ENCODE peak calls at places on chromosomes 11 and 22, in ten cellular contexts. N, W, J, X, G, O, A, R, Z and I are unnamed samples.

GRCh38 chr11:44693654-44694119 is 33.1 kb upstream of the TSPAN18 start:
- DNase-seq in N (peak), W (no peak), J (no peak), X (no peak), G (no peak), O (no peak), A (no peak), R (no peak), Z (no peak), I (no peak)

GRCh38 chr11:206516-207212 is 535 bp downstream of the BET1L start:
- DNase-seq in N (peak), W (no peak), J (peak), X (no peak), G (no peak), O (no peak), A (peak), R (no peak), Z (no peak), I (no peak)

GRCh38 chr22:47107431-47107830 is 345.0 kb downstream of the TBC1D22A start:
- DNase-seq in N (no peak), W (no peak), J (no peak), X (no peak), G (no peak), O (no peak), A (no peak), R (peak), Z (no peak), I (no peak)

GRCh38 chr11:42901084-42901483 is 410.7 kb upstream of the API5 start:
- DNase-seq in N (no peak), W (no peak), J (no peak), X (no peak), G (no peak), O (no peak), A (no peak), R (no peak), Z (no peak), I (no peak)

GRCh38 chr11:122893131-122893530 is 10.6 kb downstream of the JHY start:
- DNase-seq in N (no peak), W (no peak), J (no peak), X (no peak), G (no peak), O (no peak), A (no peak), R (no peak), Z (no peak), I (no peak)

GRCh38 chr11:24496728-24497396 is at the start of gene LUZP2:
- DNase-seq in N (peak), W (peak), J (no peak), X (no peak), G (peak), O (no peak), A (peak), R (peak), Z (peak), I (peak)

GRCh38 chr22:30288414-30289125 is 735 bp downstream of the CASTOR1 start:
- DNase-seq in N (no peak), W (no peak), J (no peak), X (no peak), G (no peak), O (no peak), A (no peak), R (no peak), Z (no peak), I (no peak)

GRCh38 chr11:20647976-20648565 is 21.3 kb upstream of the NELL1 start:
- DNase-seq in N (peak), W (peak), J (peak), X (no peak), G (peak), O (peak), A (no peak), R (peak), Z (peak), I (no peak)

GRCh38 chr11:119486016-119486415 is 63.0 kb upstream of the THY1 start:
- DNase-seq in N (no peak), W (no peak), J (no peak), X (no peak), G (no peak), O (no peak), A (no peak), R (no peak), Z (no peak), I (no peak)

GRCh38 chr11:126304457-126305072 is 705 bp downstream of the DCPS start:
- DNase-seq in N (no peak), W (no peak), J (peak), X (no peak), G (no peak), O (no peak), A (no peak), R (no peak), Z (no peak), I (no peak)

GRCh38 chr22:47270463-47271135 is 508.1 kb downstream of the TBC1D22A start:
- DNase-seq in N (no peak), W (no peak), J (no peak), X (no peak), G (no peak), O (no peak), A (no peak), R (no peak), Z (no peak), I (no peak)

GRCh38 chr22:38081941-38082828 is 1.8 kb downstream of the SLC16A8 start:
- DNase-seq in N (no peak), W (no peak), J (peak), X (no peak), G (no peak), O (no peak), A (peak), R (no peak), Z (no peak), I (no peak)

GRCh38 chr11:63405114-63405513 is 35.5 kb downstream of the SLC22A9 start:
- DNase-seq in N (no peak), W (no peak), J (no peak), X (no peak), G (no peak), O (no peak), A (no peak), R (no peak), Z (no peak), I (no peak)

GRCh38 chr11:35165416-35166368 is 26.7 kb downstream of the CD44 start:
- DNase-seq in N (no peak), W (peak), J (peak), X (peak), G (no peak), O (no peak), A (no peak), R (no peak), Z (no peak), I (no peak)

GRCh38 chr11:125262825-125263218 is 98.3 kb downstream of the PKNOX2 start:
- DNase-seq in N (peak), W (no peak), J (no peak), X (no peak), G (no peak), O (no peak), A (peak), R (no peak), Z (no peak), I (no peak)

GRCh38 chr11:5204787-5205186 is 4.3 kb upstream of the OR51V1 start:
- DNase-seq in N (peak), W (peak), J (peak), X (no peak), G (no peak), O (no peak), A (no peak), R (peak), Z (peak), I (no peak)

GRCh38 chr22:39299829-39300178 is 19.6 kb downstream of the RPL3 start:
- DNase-seq in N (no peak), W (no peak), J (peak), X (no peak), G (no peak), O (no peak), A (peak), R (no peak), Z (no peak), I (no peak)

GRCh38 chr22:20040801-20041200 is 19.9 kb downstream of the TANGO2 start:
- DNase-seq in N (no peak), W (no peak), J (no peak), X (no peak), G (no peak), O (no peak), A (no peak), R (no peak), Z (no peak), I (no peak)

GRCh38 chr11:440065-441042 is 1.5 kb downstream of the ANO9 start:
- DNase-seq in N (no peak), W (no peak), J (peak), X (no peak), G (no peak), O (no peak), A (peak), R (no peak), Z (no peak), I (no peak)

GRCh38 chr11:65425105-65425970 is 2.7 kb downstream of the NEAT1 start:
- DNase-seq in N (no peak), W (no peak), J (peak), X (peak), G (no peak), O (no peak), A (no peak), R (no peak), Z (no peak), I (no peak)

GRCh38 chr22:17994424-17995108 is 29.8 kb downstream of the MICAL3 start:
- DNase-seq in N (no peak), W (no peak), J (no peak), X (no peak), G (no peak), O (no peak), A (no peak), R (no peak), Z (no peak), I (no peak)

GRCh38 chr22:20391222-20391621 is 2.7 kb upstream of the ZNF74 start:
- DNase-seq in N (no peak), W (no peak), J (no peak), X (no peak), G (no peak), O (no peak), A (no peak), R (no peak), Z (no peak), I (no peak)

GRCh38 chr11:12683857-12684256 is 9.6 kb downstream of the TEAD1 start:
- DNase-seq in N (no peak), W (no peak), J (no peak), X (no peak), G (no peak), O (no peak), A (no peak), R (no peak), Z (no peak), I (no peak)

GRCh38 chr11:612201-612960 is 3.4 kb downstream of the IRF7 start:
- DNase-seq in N (no peak), W (no peak), J (no peak), X (no peak), G (no peak), O (no peak), A (no peak), R (peak), Z (no peak), I (no peak)

GRCh38 chr11:69888671-69889076 is 69.5 kb upstream of the FGF3 start:
- DNase-seq in N (peak), W (peak), J (peak), X (peak), G (peak), O (peak), A (no peak), R (peak), Z (peak), I (no peak)

GRCh38 chr22:39553429-39553828 is 17.1 kb upstream of the CACNA1I start:
- DNase-seq in N (no peak), W (no peak), J (no peak), X (no peak), G (no peak), O (no peak), A (no peak), R (no peak), Z (no peak), I (no peak)

GRCh38 chr11:96049426-96049825 is 125.5 kb upstream of the MTMR2 start:
- DNase-seq in N (no peak), W (no peak), J (no peak), X (no peak), G (no peak), O (no peak), A (no peak), R (no peak), Z (no peak), I (no peak)

GRCh38 chr11:73274722-73275380 is 2.7 kb downstream of the P2RY6 start:
- DNase-seq in N (no peak), W (no peak), J (no peak), X (no peak), G (no peak), O (no peak), A (no peak), R (no peak), Z (no peak), I (no peak)

GRCh38 chr11:69540118-69541000 is 58.9 kb downstream of the LINC01488 start:
- DNase-seq in N (peak), W (no peak), J (no peak), X (no peak), G (no peak), O (no peak), A (peak), R (no peak), Z (no peak), I (no peak)

GRCh38 chr11:1628506-1629325 is 859 bp upstream of the KRTAP5-5 start:
- DNase-seq in N (peak), W (peak), J (peak), X (peak), G (no peak), O (no peak), A (peak), R (peak), Z (no peak), I (peak)

GRCh38 chr11:64035081-64035524 is 628 bp upstream of the FLRT1 start:
- DNase-seq in N (no peak), W (no peak), J (no peak), X (no peak), G (no peak), O (no peak), A (no peak), R (no peak), Z (no peak), I (no peak)

GRCh38 chr22:29359469-29359868 is 28.9 kb downstream of the AP1B1 start:
- DNase-seq in N (peak), W (peak), J (no peak), X (no peak), G (peak), O (peak), A (peak), R (peak), Z (no peak), I (peak)

GRCh38 chr11:128040603-128041002 is 546.8 kb downstream of the ETS1 start:
- DNase-seq in N (no peak), W (no peak), J (no peak), X (no peak), G (no peak), O (no peak), A (no peak), R (no peak), Z (no peak), I (no peak)